ENCODE peak calls at places on chromosomes 1 and 21, in six cellular contexts. One of them, this sample, is unnamed.

GRCh38 chr21:45779226-45779625 is 135.7 kb downstream of the PCBP3 start:
- DNase-seq in nephron progenitor cell: no peak
- DNase-seq in occipital lobe: no peak
- DNase-seq in fibroblast of the conjunctiva: no peak
- DNase-seq in activated CD4-positive, alpha-beta T cell treated with anti-CD3 and anti-CD28 coated beads for 24 hours: no peak
- DNase-seq in fibroblast of mammary gland: no peak
- DNase-seq in this sample: no peak

GRCh38 chr1:114234408-114235119 is 80.9 kb upstream of the SYT6 start:
- DNase-seq in nephron progenitor cell: no peak
- DNase-seq in occipital lobe: no peak
- DNase-seq in fibroblast of the conjunctiva: no peak
- DNase-seq in activated CD4-positive, alpha-beta T cell treated with anti-CD3 and anti-CD28 coated beads for 24 hours: no peak
- DNase-seq in fibroblast of mammary gland: no peak
- DNase-seq in this sample: no peak

GRCh38 chr1:218380125-218380977 is 35.2 kb downstream of the TGFB2 start:
- DNase-seq in nephron progenitor cell: no peak
- DNase-seq in occipital lobe: no peak
- DNase-seq in fibroblast of the conjunctiva: peak
- DNase-seq in activated CD4-positive, alpha-beta T cell treated with anti-CD3 and anti-CD28 coated beads for 24 hours: no peak
- DNase-seq in fibroblast of mammary gland: peak
- DNase-seq in this sample: peak

GRCh38 chr1:44034976-44035716 is 3.9 kb upstream of the SLC6A9 start:
- DNase-seq in nephron progenitor cell: no peak
- DNase-seq in occipital lobe: no peak
- DNase-seq in fibroblast of the conjunctiva: no peak
- DNase-seq in activated CD4-positive, alpha-beta T cell treated with anti-CD3 and anti-CD28 coated beads for 24 hours: no peak
- DNase-seq in fibroblast of mammary gland: no peak
- DNase-seq in this sample: no peak

GRCh38 chr1:108961198-108961597 is 2.1 kb downstream of the CLCC1 start:
- DNase-seq in nephron progenitor cell: no peak
- DNase-seq in occipital lobe: no peak
- DNase-seq in fibroblast of the conjunctiva: no peak
- DNase-seq in activated CD4-positive, alpha-beta T cell treated with anti-CD3 and anti-CD28 coated beads for 24 hours: no peak
- DNase-seq in fibroblast of mammary gland: no peak
- DNase-seq in this sample: no peak

GRCh38 chr1:43137445-43138052 is 34.5 kb downstream of the EBNA1BP2 start:
- DNase-seq in nephron progenitor cell: no peak
- DNase-seq in occipital lobe: no peak
- DNase-seq in fibroblast of the conjunctiva: no peak
- DNase-seq in activated CD4-positive, alpha-beta T cell treated with anti-CD3 and anti-CD28 coated beads for 24 hours: no peak
- DNase-seq in fibroblast of mammary gland: no peak
- DNase-seq in this sample: no peak

GRCh38 chr1:36400825-36401601 is 3.3 kb upstream of the LSM10 start:
- DNase-seq in nephron progenitor cell: peak
- DNase-seq in occipital lobe: peak
- DNase-seq in fibroblast of the conjunctiva: peak
- DNase-seq in activated CD4-positive, alpha-beta T cell treated with anti-CD3 and anti-CD28 coated beads for 24 hours: peak
- DNase-seq in fibroblast of mammary gland: peak
- DNase-seq in this sample: no peak

GRCh38 chr1:178341218-178341956 is 155.4 kb downstream of the CLEC20A start:
- DNase-seq in nephron progenitor cell: peak
- DNase-seq in occipital lobe: peak
- DNase-seq in fibroblast of the conjunctiva: peak
- DNase-seq in activated CD4-positive, alpha-beta T cell treated with anti-CD3 and anti-CD28 coated beads for 24 hours: no peak
- DNase-seq in fibroblast of mammary gland: peak
- DNase-seq in this sample: peak

GRCh38 chr21:42236014-42236413 is 17.1 kb downstream of the ABCG1 start:
- DNase-seq in nephron progenitor cell: peak
- DNase-seq in occipital lobe: no peak
- DNase-seq in fibroblast of the conjunctiva: no peak
- DNase-seq in activated CD4-positive, alpha-beta T cell treated with anti-CD3 and anti-CD28 coated beads for 24 hours: no peak
- DNase-seq in fibroblast of mammary gland: no peak
- DNase-seq in this sample: no peak

GRCh38 chr1:14909920-14910466 is 243.6 kb upstream of the TMEM51 start:
- DNase-seq in nephron progenitor cell: no peak
- DNase-seq in occipital lobe: no peak
- DNase-seq in fibroblast of the conjunctiva: no peak
- DNase-seq in activated CD4-positive, alpha-beta T cell treated with anti-CD3 and anti-CD28 coated beads for 24 hours: no peak
- DNase-seq in fibroblast of mammary gland: no peak
- DNase-seq in this sample: no peak

GRCh38 chr1:109425902-109426277 is 358 bp downstream of the PSMA5 start:
- DNase-seq in nephron progenitor cell: no peak
- DNase-seq in occipital lobe: peak
- DNase-seq in fibroblast of the conjunctiva: no peak
- DNase-seq in activated CD4-positive, alpha-beta T cell treated with anti-CD3 and anti-CD28 coated beads for 24 hours: peak
- DNase-seq in fibroblast of mammary gland: peak
- DNase-seq in this sample: peak

GRCh38 chr21:39659070-39659815 is 46.5 kb downstream of the B3GALT5 start:
- DNase-seq in nephron progenitor cell: no peak
- DNase-seq in occipital lobe: no peak
- DNase-seq in fibroblast of the conjunctiva: no peak
- DNase-seq in activated CD4-positive, alpha-beta T cell treated with anti-CD3 and anti-CD28 coated beads for 24 hours: no peak
- DNase-seq in fibroblast of mammary gland: no peak
- DNase-seq in this sample: no peak

GRCh38 chr1:42214447-42214871 is 49.9 kb upstream of the GUCA2A start:
- DNase-seq in nephron progenitor cell: no peak
- DNase-seq in occipital lobe: no peak
- DNase-seq in fibroblast of the conjunctiva: peak
- DNase-seq in activated CD4-positive, alpha-beta T cell treated with anti-CD3 and anti-CD28 coated beads for 24 hours: no peak
- DNase-seq in fibroblast of mammary gland: peak
- DNase-seq in this sample: peak

GRCh38 chr1:198212675-198213074 is 55.9 kb downstream of the NEK7 start:
- DNase-seq in nephron progenitor cell: no peak
- DNase-seq in occipital lobe: no peak
- DNase-seq in fibroblast of the conjunctiva: peak
- DNase-seq in activated CD4-positive, alpha-beta T cell treated with anti-CD3 and anti-CD28 coated beads for 24 hours: no peak
- DNase-seq in fibroblast of mammary gland: peak
- DNase-seq in this sample: peak

GRCh38 chr1:194929376-194929775 is 1678.9 kb downstream of the KCNT2 start:
- DNase-seq in nephron progenitor cell: no peak
- DNase-seq in occipital lobe: no peak
- DNase-seq in fibroblast of the conjunctiva: no peak
- DNase-seq in activated CD4-positive, alpha-beta T cell treated with anti-CD3 and anti-CD28 coated beads for 24 hours: no peak
- DNase-seq in fibroblast of mammary gland: no peak
- DNase-seq in this sample: peak

GRCh38 chr1:33152685-33153432 is 29.0 kb downstream of the TRIM62 start:
- DNase-seq in nephron progenitor cell: peak
- DNase-seq in occipital lobe: peak
- DNase-seq in fibroblast of the conjunctiva: peak
- DNase-seq in activated CD4-positive, alpha-beta T cell treated with anti-CD3 and anti-CD28 coated beads for 24 hours: no peak
- DNase-seq in fibroblast of mammary gland: peak
- DNase-seq in this sample: no peak

GRCh38 chr1:215720121-215720520 is 153.0 kb downstream of the KCTD3 start:
- DNase-seq in nephron progenitor cell: no peak
- DNase-seq in occipital lobe: no peak
- DNase-seq in fibroblast of the conjunctiva: no peak
- DNase-seq in activated CD4-positive, alpha-beta T cell treated with anti-CD3 and anti-CD28 coated beads for 24 hours: no peak
- DNase-seq in fibroblast of mammary gland: peak
- DNase-seq in this sample: no peak

GRCh38 chr21:34166468-34166867 is 93.1 kb downstream of the MRPS6 start:
- DNase-seq in nephron progenitor cell: peak
- DNase-seq in occipital lobe: no peak
- DNase-seq in fibroblast of the conjunctiva: no peak
- DNase-seq in activated CD4-positive, alpha-beta T cell treated with anti-CD3 and anti-CD28 coated beads for 24 hours: no peak
- DNase-seq in fibroblast of mammary gland: no peak
- DNase-seq in this sample: no peak

GRCh38 chr1:81424056-81424455 is 376.7 kb upstream of the ADGRL2 start:
- DNase-seq in nephron progenitor cell: no peak
- DNase-seq in occipital lobe: no peak
- DNase-seq in fibroblast of the conjunctiva: no peak
- DNase-seq in activated CD4-positive, alpha-beta T cell treated with anti-CD3 and anti-CD28 coated beads for 24 hours: no peak
- DNase-seq in fibroblast of mammary gland: no peak
- DNase-seq in this sample: peak

This sample was measured in astrocyte.